ENCODE peak calls at places on chromosomes 6 and 20, in five cellular contexts. One of them, this sample, is unnamed.

GRCh38 chr6:126253421-126253820 is 86.5 kb upstream of the CENPW start:
- DNase-seq in left ventricle myocardium inferior: no peak
- DNase-seq in pancreas: no peak
- DNase-seq in Calu3: no peak
- DNase-seq in fibroblast of lung: no peak
- DNase-seq in this sample: no peak

GRCh38 chr6:14807130-14807529 is 438.7 kb upstream of the JARID2 start:
- DNase-seq in left ventricle myocardium inferior: no peak
- DNase-seq in pancreas: no peak
- DNase-seq in Calu3: no peak
- DNase-seq in fibroblast of lung: no peak
- DNase-seq in this sample: no peak

GRCh38 chr6:105120570-105120969 is 59.2 kb downstream of the POPDC3 start:
- DNase-seq in left ventricle myocardium inferior: no peak
- DNase-seq in pancreas: no peak
- DNase-seq in Calu3: no peak
- DNase-seq in fibroblast of lung: no peak
- DNase-seq in this sample: no peak

GRCh38 chr6:26500102-26500501 is at the start of gene BTN1A1:
- DNase-seq in left ventricle myocardium inferior: no peak
- DNase-seq in pancreas: no peak
- DNase-seq in Calu3: no peak
- DNase-seq in fibroblast of lung: no peak
- DNase-seq in this sample: no peak

GRCh38 chr6:79687759-79688158 is 56.6 kb downstream of the SH3BGRL2 start:
- DNase-seq in left ventricle myocardium inferior: no peak
- DNase-seq in pancreas: peak
- DNase-seq in Calu3: no peak
- DNase-seq in fibroblast of lung: no peak
- DNase-seq in this sample: no peak

GRCh38 chr20:63874254-63874653 is 9.2 kb downstream of the TPD52L2 start:
- DNase-seq in left ventricle myocardium inferior: no peak
- DNase-seq in pancreas: no peak
- DNase-seq in Calu3: no peak
- DNase-seq in fibroblast of lung: no peak
- DNase-seq in this sample: peak

GRCh38 chr6:137811121-137811911 is 55.7 kb upstream of the TNFAIP3 start:
- DNase-seq in left ventricle myocardium inferior: peak
- DNase-seq in pancreas: peak
- DNase-seq in Calu3: peak
- DNase-seq in fibroblast of lung: peak
- DNase-seq in this sample: peak

GRCh38 chr6:84767591-84768201 is 3.3 kb upstream of the TBX18 start:
- DNase-seq in left ventricle myocardium inferior: no peak
- DNase-seq in pancreas: no peak
- DNase-seq in Calu3: no peak
- DNase-seq in fibroblast of lung: no peak
- DNase-seq in this sample: no peak

GRCh38 chr6:39347906-39348585 is 25.5 kb upstream of the KCNK16 start:
- DNase-seq in left ventricle myocardium inferior: peak
- DNase-seq in pancreas: peak
- DNase-seq in Calu3: peak
- DNase-seq in fibroblast of lung: peak
- DNase-seq in this sample: peak

GRCh38 chr6:116352515-116353471 is 18.0 kb upstream of the DSE start:
- DNase-seq in left ventricle myocardium inferior: no peak
- DNase-seq in pancreas: no peak
- DNase-seq in Calu3: no peak
- DNase-seq in fibroblast of lung: peak
- DNase-seq in this sample: peak

GRCh38 chr6:37860226-37860839 is 40.8 kb downstream of the ZFAND3 start:
- DNase-seq in left ventricle myocardium inferior: no peak
- DNase-seq in pancreas: no peak
- DNase-seq in Calu3: peak
- DNase-seq in fibroblast of lung: peak
- DNase-seq in this sample: peak

GRCh38 chr6:139595183-139595582 is 220.7 kb upstream of the CITED2 start:
- DNase-seq in left ventricle myocardium inferior: no peak
- DNase-seq in pancreas: no peak
- DNase-seq in Calu3: no peak
- DNase-seq in fibroblast of lung: peak
- DNase-seq in this sample: no peak

GRCh38 chr20:9617940-9618339 is 103.5 kb downstream of the LAMP5 start:
- DNase-seq in left ventricle myocardium inferior: no peak
- DNase-seq in pancreas: peak
- DNase-seq in Calu3: peak
- DNase-seq in fibroblast of lung: peak
- DNase-seq in this sample: peak

GRCh38 chr6:151043944-151044343 is 178.4 kb downstream of the MTHFD1L start:
- DNase-seq in left ventricle myocardium inferior: no peak
- DNase-seq in pancreas: no peak
- DNase-seq in Calu3: no peak
- DNase-seq in fibroblast of lung: no peak
- DNase-seq in this sample: no peak

DNA sequence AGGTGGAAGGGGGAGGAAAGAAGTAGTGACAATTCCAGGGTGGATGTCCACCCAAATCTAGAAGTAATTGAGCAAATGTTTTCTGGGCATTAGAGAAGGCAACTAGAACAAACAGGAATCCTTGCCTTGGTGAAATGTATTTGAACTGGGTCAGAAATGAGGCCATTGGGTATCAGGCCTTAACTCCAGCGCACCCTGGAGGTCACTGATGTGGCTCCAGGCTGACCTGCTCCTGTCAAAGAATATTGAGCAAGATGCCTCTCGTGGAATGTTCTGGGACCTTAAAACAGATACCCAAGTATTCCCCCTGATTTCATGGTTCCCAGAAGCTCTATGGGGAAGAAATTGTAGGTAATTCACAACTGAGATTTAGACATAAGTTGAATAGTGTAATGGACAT is 6.9 kb downstream of the HLA-DPB1 start:
- DNase-seq in left ventricle myocardium inferior: peak
- DNase-seq in pancreas: no peak
- DNase-seq in Calu3: peak
- DNase-seq in fibroblast of lung: peak
- DNase-seq in this sample: peak
- TF ChIP-seq CTCF in left ventricle myocardium inferior: peak
- TF ChIP-seq CTCF in pancreas: no peak
- TF ChIP-seq CTCF in Calu3: no peak
- TF ChIP-seq CTCF in fibroblast of lung: peak
- TF ChIP-seq CTCF in this sample: peak

GRCh38 chr6:51843470-51844390 is 243.7 kb downstream of the PKHD1 start:
- DNase-seq in left ventricle myocardium inferior: no peak
- DNase-seq in pancreas: no peak
- DNase-seq in Calu3: no peak
- DNase-seq in fibroblast of lung: no peak
- DNase-seq in this sample: no peak

GRCh38 chr6:51842066-51842465 is 245.3 kb downstream of the PKHD1 start:
- DNase-seq in left ventricle myocardium inferior: no peak
- DNase-seq in pancreas: no peak
- DNase-seq in Calu3: no peak
- DNase-seq in fibroblast of lung: no peak
- DNase-seq in this sample: no peak

GRCh38 chr6:51846531-51846930 is 240.9 kb downstream of the PKHD1 start:
- DNase-seq in left ventricle myocardium inferior: no peak
- DNase-seq in pancreas: no peak
- DNase-seq in Calu3: no peak
- DNase-seq in fibroblast of lung: no peak
- DNase-seq in this sample: no peak

GRCh38 chr6:51842487-51843469 is 244.6 kb downstream of the PKHD1 start:
- DNase-seq in left ventricle myocardium inferior: no peak
- DNase-seq in pancreas: no peak
- DNase-seq in Calu3: no peak
- DNase-seq in fibroblast of lung: no peak
- DNase-seq in this sample: no peak

GRCh38 chr6:51844391-51844735 is 243.1 kb downstream of the PKHD1 start:
- DNase-seq in left ventricle myocardium inferior: no peak
- DNase-seq in pancreas: no peak
- DNase-seq in Calu3: no peak
- DNase-seq in fibroblast of lung: no peak
- DNase-seq in this sample: no peak
- TF ChIP-seq CTCF in left ventricle myocardium inferior: no peak
- TF ChIP-seq CTCF in pancreas: no peak
- TF ChIP-seq CTCF in Calu3: no peak
- TF ChIP-seq CTCF in fibroblast of lung: no peak
- TF ChIP-seq CTCF in this sample: peak

DNA sequence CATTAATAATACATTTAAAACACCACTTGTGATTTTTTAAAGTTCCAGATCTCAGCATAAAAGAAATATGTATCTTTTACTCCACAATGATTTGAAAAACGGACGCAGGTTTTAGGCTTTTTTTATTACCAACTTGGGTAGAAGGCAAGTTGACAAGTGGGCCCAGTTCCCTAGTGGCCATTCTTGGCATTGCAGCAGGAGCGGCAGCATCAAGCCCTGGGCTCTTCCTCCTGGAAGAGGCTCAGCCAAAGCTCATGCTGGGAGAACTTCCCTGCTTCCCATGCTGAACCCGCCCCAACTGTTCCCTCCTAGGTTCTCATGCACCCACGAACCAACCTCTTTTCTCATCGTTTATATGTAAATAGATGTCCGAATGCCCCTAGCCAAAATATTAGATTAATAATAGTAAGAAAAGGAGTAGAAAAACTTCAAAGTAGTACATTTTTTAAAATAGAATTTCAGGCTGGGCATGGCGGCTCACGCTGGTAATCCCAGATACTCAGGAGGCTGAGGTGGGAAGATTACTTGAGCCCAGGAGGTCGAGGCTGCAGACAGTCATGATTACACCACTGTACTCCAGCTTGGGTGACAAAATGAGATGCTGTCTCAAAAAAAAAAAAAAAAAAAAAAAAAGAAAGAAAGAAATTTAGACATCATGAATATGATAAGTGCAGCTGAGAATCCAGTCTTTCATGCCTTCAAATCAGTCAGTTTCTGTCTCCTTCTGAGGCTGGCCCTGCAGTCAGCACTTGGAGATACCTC is 18.2 kb upstream of the MYB start:
- DNase-seq in left ventricle myocardium inferior: no peak
- DNase-seq in pancreas: no peak
- DNase-seq in Calu3: peak
- DNase-seq in fibroblast of lung: no peak
- DNase-seq in this sample: peak
- TF ChIP-seq CTCF in left ventricle myocardium inferior: peak
- TF ChIP-seq CTCF in pancreas: peak
- TF ChIP-seq CTCF in Calu3: peak
- TF ChIP-seq CTCF in fibroblast of lung: peak
- TF ChIP-seq CTCF in this sample: peak

GRCh38 chr20:35636095-35636494 is 20.5 kb downstream of the SPAG4 start:
- DNase-seq in left ventricle myocardium inferior: no peak
- DNase-seq in pancreas: no peak
- DNase-seq in Calu3: no peak
- DNase-seq in fibroblast of lung: no peak
- DNase-seq in this sample: no peak
- TF ChIP-seq CTCF in left ventricle myocardium inferior: no peak
- TF ChIP-seq CTCF in pancreas: no peak
- TF ChIP-seq CTCF in Calu3: no peak
- TF ChIP-seq CTCF in fibroblast of lung: no peak
- TF ChIP-seq CTCF in this sample: no peak

GRCh38 chr6:6497541-6497940 is 91.0 kb upstream of the LY86 start:
- DNase-seq in left ventricle myocardium inferior: no peak
- DNase-seq in pancreas: no peak
- DNase-seq in Calu3: no peak
- DNase-seq in fibroblast of lung: no peak
- DNase-seq in this sample: no peak

GRCh38 chr6:6492675-6493074 is 95.8 kb upstream of the LY86 start:
- DNase-seq in left ventricle myocardium inferior: peak
- DNase-seq in pancreas: no peak
- DNase-seq in Calu3: no peak
- DNase-seq in fibroblast of lung: no peak
- DNase-seq in this sample: no peak

GRCh38 chr6:6491761-6492160 is 96.8 kb upstream of the LY86 start:
- DNase-seq in left ventricle myocardium inferior: no peak
- DNase-seq in pancreas: no peak
- DNase-seq in Calu3: no peak
- DNase-seq in fibroblast of lung: no peak
- DNase-seq in this sample: no peak

GRCh38 chr6:6495851-6496250 is 92.7 kb upstream of the LY86 start:
- DNase-seq in left ventricle myocardium inferior: no peak
- DNase-seq in pancreas: no peak
- DNase-seq in Calu3: no peak
- DNase-seq in fibroblast of lung: no peak
- DNase-seq in this sample: peak

GRCh38 chr6:6494677-6495076 is 93.8 kb upstream of the LY86 start:
- DNase-seq in left ventricle myocardium inferior: peak
- DNase-seq in pancreas: peak
- DNase-seq in Calu3: peak
- DNase-seq in fibroblast of lung: no peak
- DNase-seq in this sample: peak
- TF ChIP-seq CTCF in left ventricle myocardium inferior: peak
- TF ChIP-seq CTCF in pancreas: no peak
- TF ChIP-seq CTCF in Calu3: no peak
- TF ChIP-seq CTCF in fibroblast of lung: no peak
- TF ChIP-seq CTCF in this sample: peak

GRCh38 chr20:20721489-20721888 is 9.0 kb upstream of the RALGAPA2 start:
- DNase-seq in left ventricle myocardium inferior: no peak
- DNase-seq in pancreas: no peak
- DNase-seq in Calu3: no peak
- DNase-seq in fibroblast of lung: no peak
- DNase-seq in this sample: no peak
- TF ChIP-seq CTCF in left ventricle myocardium inferior: no peak
- TF ChIP-seq CTCF in pancreas: no peak
- TF ChIP-seq CTCF in Calu3: no peak
- TF ChIP-seq CTCF in fibroblast of lung: no peak
- TF ChIP-seq CTCF in this sample: no peak

GRCh38 chr6:22470454-22471368 is 98.7 kb upstream of the HDGFL1 start:
- DNase-seq in left ventricle myocardium inferior: peak
- DNase-seq in pancreas: peak
- DNase-seq in Calu3: peak
- DNase-seq in fibroblast of lung: peak
- DNase-seq in this sample: peak
- TF ChIP-seq CTCF in left ventricle myocardium inferior: peak
- TF ChIP-seq CTCF in pancreas: no peak
- TF ChIP-seq CTCF in Calu3: no peak
- TF ChIP-seq CTCF in fibroblast of lung: peak
- TF ChIP-seq CTCF in this sample: peak

DNA sequence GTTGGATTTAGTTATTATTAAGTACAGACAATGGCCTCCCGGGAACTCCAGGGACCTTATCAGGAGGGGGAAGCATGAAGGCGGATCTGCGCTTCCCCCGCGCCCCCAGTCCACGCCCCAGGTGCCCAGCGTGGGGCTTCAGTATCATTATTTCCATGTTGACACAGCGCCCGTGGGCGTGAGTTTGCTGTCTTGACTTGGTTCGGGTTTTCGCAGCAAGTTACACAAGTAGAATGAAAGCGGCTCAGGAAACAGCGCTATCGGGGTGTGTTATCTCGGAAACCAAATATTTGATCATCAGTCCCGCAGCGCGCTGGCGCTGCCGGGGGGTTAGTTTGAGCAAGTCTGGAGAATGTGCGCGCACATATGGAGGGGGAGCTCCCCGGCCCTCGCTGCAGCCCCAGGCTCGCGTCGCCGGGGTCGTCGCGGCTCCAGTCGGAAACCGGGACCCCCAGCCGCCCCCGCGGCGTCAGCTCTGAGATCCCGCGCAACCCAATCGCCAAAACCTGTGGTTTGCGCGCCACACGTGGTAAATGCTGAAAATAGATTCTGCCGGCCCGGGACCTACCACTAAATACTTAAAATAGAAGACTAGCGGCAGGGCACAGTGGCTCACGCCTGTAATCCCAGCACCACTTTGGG is 2.2 kb downstream of the BMP7 start:
- DNase-seq in left ventricle myocardium inferior: peak
- DNase-seq in pancreas: peak
- DNase-seq in Calu3: no peak
- DNase-seq in fibroblast of lung: no peak
- DNase-seq in this sample: no peak
- TF ChIP-seq CTCF in left ventricle myocardium inferior: no peak
- TF ChIP-seq CTCF in pancreas: no peak
- TF ChIP-seq CTCF in Calu3: no peak
- TF ChIP-seq CTCF in fibroblast of lung: no peak
- TF ChIP-seq CTCF in this sample: no peak